ENCODE peak calls at places on chromosomes 12 and 14, in six cellular contexts. N, R, E, W, J and Q are unnamed samples.

GRCh38 chr12:121823727-121824115 is 19.9 kb downstream of the SETD1B start:
- DNase-seq in J (no peak), W (no peak), E (no peak), N (no peak), R (no peak), Q (no peak)

GRCh38 chr14:83425138-83425537 is 1891.5 kb upstream of the SEL1L start:
- DNase-seq in W (no peak), R (no peak), N (no peak), J (no peak), E (no peak), Q (no peak)

GRCh38 chr14:58098507-58098906 is 53.5 kb downstream of the ARMH4 start:
- DNase-seq in W (no peak), J (no peak), E (no peak), N (no peak), R (no peak), Q (no peak)

GRCh38 chr14:100887728-100888335 is 15.7 kb downstream of the RTL1 start:
- DNase-seq in E (no peak), R (no peak), W (no peak), J (no peak), N (no peak), Q (no peak)

GRCh38 chr14:77077040-77077439 is 21.0 kb upstream of the CIPC start:
- DNase-seq in R (no peak), W (no peak), J (no peak), N (no peak), E (no peak), Q (no peak)

GRCh38 chr12:131916306-131917138 is 12.6 kb upstream of the PUS1 start:
- DNase-seq in R (no peak), J (peak), E (no peak), N (no peak), W (no peak), Q (no peak)

GRCh38 chr12:25424186-25424854 is 128.8 kb downstream of the LMNTD1 start:
- DNase-seq in E (no peak), N (no peak), W (no peak), R (no peak), J (no peak), Q (no peak)

GRCh38 chr12:6935551-6936377 is 7.9 kb upstream of the RNU7-1 start:
- DNase-seq in J (no peak), E (no peak), W (no peak), R (no peak), N (no peak), Q (no peak)

GRCh38 chr12:66354291-66354690 is 52.0 kb downstream of the HELB start:
- DNase-seq in W (no peak), R (no peak), J (no peak), N (no peak), E (no peak), Q (no peak)

GRCh38 chr12:77861317-77861716 is 30.6 kb downstream of the NAV3 start:
- DNase-seq in J (no peak), N (no peak), E (no peak), R (no peak), W (no peak), Q (no peak)

GRCh38 chr14:30921305-30921704 is 46.9 kb downstream of the COCH start:
- DNase-seq in R (no peak), J (no peak), N (no peak), E (no peak), W (no peak), Q (no peak)

GRCh38 chr14:60356921-60357550 is 108.0 kb downstream of the PPM1A start:
- DNase-seq in N (no peak), E (no peak), W (no peak), R (no peak), J (no peak), Q (no peak)

GRCh38 chr12:6460751-6461371 is 9.0 kb downstream of the TAPBPL start:
- DNase-seq in E (no peak), J (no peak), W (peak), R (no peak), N (no peak), Q (peak)

GRCh38 chr12:47808049-47808448 is 11.7 kb downstream of the HDAC7 start:
- DNase-seq in J (peak), W (peak), R (no peak), N (no peak), E (no peak), Q (no peak)

GRCh38 chr12:46320731-46321130 is 51.8 kb downstream of the SLC38A2 start:
- DNase-seq in J (no peak), R (no peak), E (no peak), W (no peak), N (no peak), Q (no peak)

GRCh38 chr12:47903927-47904646 is 707 bp downstream of the VDR start:
- DNase-seq in W (peak), R (no peak), N (no peak), J (peak), E (no peak), Q (no peak)

GRCh38 chr14:63770187-63770807 is 42.4 kb upstream of the SGPP1 start:
- DNase-seq in R (peak), J (peak), W (peak), E (peak), N (no peak), Q (no peak)

GRCh38 chr14:30355431-30355913 is 203.5 kb upstream of the G2E3 start:
- DNase-seq in E (peak), J (no peak), W (no peak), R (no peak), N (no peak), Q (peak)